ENCODE peak calls at places on chromosomes 5 and 9, in six cellular contexts. G, K, L, F, Y and Z are unnamed samples.

GRCh38 chr9:83959061-83959460 is 21.0 kb downstream of the HNRNPK start:
- DNase-seq in Y (no peak), L (peak; percentile 69), F (no peak), G (no peak), K (no peak), Z (peak; percentile 35)

GRCh38 chr9:102518324-102518723 is 476.8 kb upstream of the CYLC2 start:
- DNase-seq in L (no peak), F (no peak), G (no peak), Y (no peak), K (peak; percentile 19), Z (no peak)

GRCh38 chr9:86783884-86784283 is 163.4 kb downstream of the GAS1 start:
- DNase-seq in F (no peak), Y (no peak), L (no peak), K (no peak), G (no peak), Z (no peak)

GRCh38 chr9:136244116-136244775 is 1.4 kb downstream of the QSOX2 start:
- DNase-seq in L (no peak), G (no peak), F (no peak), K (no peak), Y (no peak), Z (no peak)

GRCh38 chr5:168916266-168916665 is 337.1 kb upstream of the PANK3 start:
- DNase-seq in L (no peak), F (peak; percentile 27), K (peak; percentile 31), Y (peak; percentile 83), G (no peak), Z (peak; percentile 62)

GRCh38 chr5:175885813-175886212 is 14.4 kb downstream of the CPLX2 start:
- DNase-seq in Y (no peak), F (no peak), G (no peak), L (no peak), K (no peak), Z (no peak)

GRCh38 chr5:150661086-150661485 is at the start of gene MYOZ3:
- DNase-seq in K (no peak), Y (no peak), L (no peak), F (no peak), G (no peak), Z (no peak)

GRCh38 chr9:89801723-89802680 is 197.2 kb downstream of the GADD45G start:
- DNase-seq in L (no peak), F (no peak), G (no peak), Y (no peak), K (no peak), Z (no peak)

GRCh38 chr5:124630767-124631704 is 115.4 kb downstream of the ZNF608 start:
- DNase-seq in F (no peak), L (no peak), G (no peak), K (no peak), Y (no peak), Z (no peak)

GRCh38 chr5:1037671-1038416 is 29.2 kb downstream of the NKD2 start:
- DNase-seq in L (no peak), F (peak; percentile 14), G (no peak), K (no peak), Y (peak; percentile 80), Z (peak; percentile 2)

GRCh38 chr5:93622240-93622885 is 39.3 kb downstream of the NR2F1 start:
- DNase-seq in L (peak; percentile 67), F (no peak), K (no peak), Y (no peak), G (no peak), Z (no peak)

GRCh38 chr5:169804861-169805260 is 167.8 kb downstream of the DOCK2 start:
- DNase-seq in G (no peak), F (no peak), L (no peak), K (no peak), Y (no peak), Z (no peak)

GRCh38 chr9:133514475-133515239 is 10.1 kb downstream of the MYMK start:
- DNase-seq in G (no peak), K (peak; percentile 49), Y (peak; percentile 69), F (peak; percentile 68), L (no peak), Z (no peak)

GRCh38 chr5:103021310-103021709 is 98.6 kb downstream of the GIN1 start:
- DNase-seq in L (no peak), Y (no peak), G (no peak), K (no peak), F (no peak), Z (no peak)

GRCh38 chr5:59673438-59674058 is 220.0 kb downstream of the PDE4D start:
- DNase-seq in G (no peak), L (peak; percentile 61), F (no peak), K (no peak), Y (no peak), Z (peak; percentile 16)

GRCh38 chr5:151351675-151352074 is 4.3 kb upstream of the SLC36A2 start:
- DNase-seq in Y (no peak), L (no peak), G (no peak), F (no peak), K (no peak), Z (no peak)

GRCh38 chr9:97855486-97855875 is 2.5 kb downstream of the FOXE1 start:
- DNase-seq in Y (no peak), F (no peak), L (no peak), K (no peak), G (no peak), Z (no peak)

GRCh38 chr9:120593955-120594277 is 13.9 kb upstream of the CDK5RAP2 start:
- DNase-seq in F (no peak), G (no peak), Y (no peak), K (no peak), L (no peak), Z (no peak)

GRCh38 chr5:910769-911160 is 18.1 kb downstream of the TRIP13 start:
- DNase-seq in F (no peak), G (no peak), Y (peak; percentile 56), L (no peak), K (peak; percentile 7), Z (no peak)

GRCh38 chr9:104144336-104144735 is 50.2 kb downstream of the SMC2 start:
- DNase-seq in G (no peak), K (no peak), F (no peak), Y (no peak), L (no peak), Z (no peak)

GRCh38 chr9:108816037-108816436 is 39.7 kb downstream of the ACTL7B start:
- DNase-seq in G (no peak), Y (peak; percentile 85), L (no peak), F (no peak), K (no peak), Z (no peak)

GRCh38 chr5:145396888-145397287 is 438.3 kb downstream of the PRELID2 start:
- DNase-seq in G (no peak), K (no peak), Y (no peak), F (no peak), L (no peak), Z (no peak)

GRCh38 chr5:93503598-93504067 is 77.4 kb downstream of the NR2F1-AS1 start:
- DNase-seq in F (no peak), K (no peak), L (peak; percentile 72), G (no peak), Y (no peak), Z (no peak)

GRCh38 chr9:73348485-73348884 is 196.8 kb downstream of the ANXA1 start:
- DNase-seq in G (no peak), L (no peak), K (no peak), Y (no peak), F (no peak), Z (peak; percentile 20)

GRCh38 chr5:163402007-163402406 is 35.4 kb upstream of the CCNG1 start:
- DNase-seq in K (no peak), L (no peak), F (no peak), G (no peak), Y (no peak), Z (no peak)

GRCh38 chr9:121916008-121916407 is 177.1 kb downstream of the TTLL11 start:
- DNase-seq in F (no peak), G (no peak), K (no peak), L (no peak), Y (no peak), Z (no peak)

GRCh38 chr5:41120600-41120999 is 49.5 kb upstream of the MROH2B start:
- DNase-seq in F (no peak), K (no peak), G (no peak), Y (peak; percentile 41), L (no peak), Z (no peak)

GRCh38 chr5:41118177-41118576 is 47.0 kb upstream of the MROH2B start:
- DNase-seq in F (no peak), K (no peak), G (no peak), L (no peak), Y (no peak), Z (no peak)

GRCh38 chr5:41128291-41128690 is 57.1 kb upstream of the MROH2B start:
- DNase-seq in K (no peak), G (no peak), L (no peak), F (no peak), Y (no peak), Z (no peak)

GRCh38 chr5:41122459-41122858 is 51.3 kb upstream of the MROH2B start:
- DNase-seq in F (no peak), L (no peak), Y (no peak), G (no peak), K (no peak), Z (no peak)
- TF ChIP-seq CTCF in F (no peak), L (no peak), Y (no peak), G (no peak), K (no peak), Z (no peak)

GRCh38 chr9:106962105-106962504 is 99.1 kb downstream of the ZNF462 start:
- DNase-seq in F (no peak), K (no peak), L (no peak), Y (no peak), G (no peak), Z (no peak)

GRCh38 chr9:106964329-106964728 is 101.4 kb downstream of the ZNF462 start:
- DNase-seq in K (no peak), G (no peak), L (no peak), F (no peak), Y (no peak), Z (no peak)

GRCh38 chr9:106962615-106963363 is 99.8 kb downstream of the ZNF462 start:
- DNase-seq in F (no peak), Y (no peak), K (no peak), G (no peak), L (no peak), Z (no peak)

GRCh38 chr9:106964822-106965525 is 102.0 kb downstream of the ZNF462 start:
- DNase-seq in G (no peak), Y (no peak), F (no peak), K (no peak), L (no peak), Z (no peak)

DNA sequence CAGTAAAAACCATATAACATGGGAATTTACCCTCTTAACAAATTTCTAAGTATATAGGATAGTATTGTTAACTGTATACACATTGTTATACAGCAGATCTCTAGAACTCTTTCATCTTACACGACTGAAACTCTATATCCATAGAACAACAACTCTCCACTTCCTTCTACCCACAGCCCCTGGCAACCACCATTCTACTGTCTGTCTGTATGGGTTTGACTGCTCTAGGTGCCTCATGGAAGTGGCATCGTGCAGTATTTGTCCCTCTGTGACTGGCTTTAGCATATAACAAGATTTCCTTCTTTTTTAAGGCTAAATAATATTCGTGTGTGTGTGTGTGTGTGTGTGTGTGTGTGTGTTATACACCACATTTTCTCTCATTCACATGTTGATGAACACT is 100.7 kb downstream of the ZNF462 start:
- DNase-seq in K (no peak), G (no peak), Y (no peak), F (no peak), L (no peak), Z (no peak)
- TF ChIP-seq CTCF in K (no peak), G (no peak), Y (no peak), F (no peak), L (no peak), Z (no peak)

GRCh38 chr5:68884893-68885292 is 208.9 kb upstream of the SLC30A5 start:
- DNase-seq in K (no peak), G (no peak), Y (no peak), F (no peak), L (peak; percentile 40), Z (no peak)
- TF ChIP-seq CTCF in K (no peak), G (peak; percentile 58), Y (no peak), F (peak; percentile 69), L (peak; percentile 55), Z (peak; percentile 34)

GRCh38 chr5:69367697-69368279 is 1.5 kb downstream of the AK6 start:
- DNase-seq in F (no peak), L (no peak), G (no peak), K (no peak), Y (no peak), Z (no peak)
- TF ChIP-seq CTCF in F (no peak), L (no peak), G (no peak), K (no peak), Y (no peak), Z (no peak)